ENCODE peak calls at places on chromosome 19, in eight cellular contexts. X is HTR-8/SVneo, B is GM12864, U is omental fat pad, Q is HS-5, A is T-helper 17 cell, Y is astrocyte of the spinal cord, J is left cardiac atrium. W is an unnamed sample.

GRCh38 chr19:49952906-49953305 is 8.1 kb downstream of the SIGLEC11 start:
- DNase-seq in X (no peak), B (no peak), U (no peak), Q (no peak), A (no peak), Y (no peak), J (no peak), W (no peak)

GRCh38 chr19:18886972-18887371 is 9.0 kb downstream of the CERS1 start:
- DNase-seq in X (no peak), B (no peak), U (no peak), Q (no peak), A (no peak), Y (no peak), J (no peak), W (no peak)

GRCh38 chr19:19061491-19061890 is 2.3 kb upstream of the SLC25A42 start:
- DNase-seq in X (no peak), B (no peak), U (no peak), Q (no peak), A (no peak), Y (no peak), J (peak), W (no peak)

GRCh38 chr19:19402656-19403372 is 2.7 kb upstream of the GATAD2A start:
- DNase-seq in X (no peak), B (no peak), U (no peak), Q (no peak), A (no peak), Y (no peak), J (no peak), W (no peak)

GRCh38 chr19:54905908-54906511 is at the start of gene NCR1:
- DNase-seq in X (no peak), B (no peak), U (no peak), Q (no peak), A (no peak), Y (no peak), J (no peak), W (no peak)

GRCh38 chr19:12834418-12834943 is at the start of gene RTBDN:
- DNase-seq in X (no peak), B (no peak), U (no peak), Q (no peak), A (no peak), Y (no peak), J (no peak), W (no peak)

GRCh38 chr19:40445945-40446784 is 2.0 kb upstream of the SERTAD3 start:
- DNase-seq in X (no peak), B (no peak), U (no peak), Q (no peak), A (no peak), Y (no peak), J (no peak), W (no peak)

GRCh38 chr19:45346449-45346848 is 5.9 kb downstream of the KLC3 start:
- DNase-seq in X (no peak), B (no peak), U (no peak), Q (no peak), A (no peak), Y (no peak), J (no peak), W (no peak)

GRCh38 chr19:39409207-39409885 is 2.7 kb downstream of the ZFP36 start:
- DNase-seq in X (no peak), B (no peak), U (no peak), Q (no peak), A (peak), Y (peak), J (peak), W (peak)

GRCh38 chr19:58009666-58010301 is 7.2 kb upstream of the ZNF606 start:
- DNase-seq in X (peak), B (no peak), U (no peak), Q (no peak), A (no peak), Y (peak), J (peak), W (peak)

GRCh38 chr19:16899566-16900075 is 10.8 kb downstream of the F2RL3 start:
- DNase-seq in X (peak), B (no peak), U (no peak), Q (no peak), A (no peak), Y (peak), J (peak), W (no peak)

GRCh38 chr19:11227201-11227886 is 12.1 kb upstream of the ANGPTL8 start:
- DNase-seq in X (no peak), B (no peak), U (no peak), Q (no peak), A (no peak), Y (no peak), J (no peak), W (no peak)

GRCh38 chr19:1189419-1189818 is 15.4 kb upstream of the SBNO2 start:
- DNase-seq in X (no peak), B (no peak), U (no peak), Q (no peak), A (no peak), Y (no peak), J (no peak), W (peak)

GRCh38 chr19:44925114-44925891 is 10.9 kb downstream of the APOC1 start:
- DNase-seq in X (no peak), B (no peak), U (peak), Q (no peak), A (no peak), Y (peak), J (peak), W (no peak)

GRCh38 chr19:36198116-36198515 is 16.3 kb downstream of the ZNF565 start:
- DNase-seq in X (no peak), B (no peak), U (no peak), Q (no peak), A (no peak), Y (no peak), J (no peak), W (no peak)

GRCh38 chr19:10751109-10751972 is 33.5 kb downstream of the DNM2 start:
- DNase-seq in X (no peak), B (no peak), U (no peak), Q (no peak), A (no peak), Y (no peak), J (no peak), W (no peak)

GRCh38 chr19:7899751-7900352 is 3.8 kb upstream of the MAP2K7 start:
- DNase-seq in X (no peak), B (no peak), U (no peak), Q (no peak), A (no peak), Y (no peak), J (no peak), W (no peak)

GRCh38 chr19:18254546-18255500 is 19.4 kb downstream of the IQCN start:
- DNase-seq in X (no peak), B (no peak), U (no peak), Q (no peak), A (no peak), Y (no peak), J (no peak), W (no peak)

GRCh38 chr19:29263305-29264080 is 50.5 kb upstream of the UQCRFS1 start:
- DNase-seq in X (peak), B (no peak), U (peak), Q (no peak), A (peak), Y (no peak), J (peak), W (peak)

GRCh38 chr19:17647071-17648020 is 40.8 kb downstream of the UNC13A start:
- DNase-seq in X (no peak), B (no peak), U (no peak), Q (no peak), A (no peak), Y (no peak), J (no peak), W (no peak)

GRCh38 chr19:2613507-2614295 is 88.8 kb downstream of the GNG7 start:
- DNase-seq in X (no peak), B (no peak), U (no peak), Q (no peak), A (peak), Y (no peak), J (peak), W (peak)

GRCh38 chr19:48419158-48419920 is 25.9 kb downstream of the GRIN2D start:
- DNase-seq in X (no peak), B (no peak), U (no peak), Q (no peak), A (peak), Y (peak), J (peak), W (peak)

GRCh38 chr19:6834433-6834832 is 52.9 kb upstream of the ADGRE1 start:
- DNase-seq in X (no peak), B (no peak), U (no peak), Q (no peak), A (no peak), Y (no peak), J (no peak), W (no peak)

GRCh38 chr19:50333737-50334617 is 4.8 kb upstream of the KCNC3 start:
- DNase-seq in X (peak), B (no peak), U (peak), Q (peak), A (peak), Y (no peak), J (peak), W (peak)

GRCh38 chr19:49362048-49362925 is at the start of gene TEAD2:
- DNase-seq in X (peak), B (no peak), U (no peak), Q (no peak), A (no peak), Y (peak), J (peak), W (no peak)

GRCh38 chr19:39645800-39646411 is 9.8 kb upstream of the LGALS16 start:
- DNase-seq in X (peak), B (no peak), U (no peak), Q (no peak), A (no peak), Y (peak), J (no peak), W (no peak)

GRCh38 chr19:3389876-3390361 is 23.5 kb downstream of the NFIC start:
- DNase-seq in X (no peak), B (no peak), U (no peak), Q (no peak), A (no peak), Y (peak), J (no peak), W (no peak)

GRCh38 chr19:36140289-36141038 is 598 bp downstream of the CAPNS1 start:
- DNase-seq in X (peak), B (no peak), U (no peak), Q (no peak), A (no peak), Y (peak), J (peak), W (peak)